ENCODE peak calls at places on chromosomes 11 and 22, in nine cellular contexts. B, A, X, S, G, V, D, H and I are unnamed samples.

GRCh38 chr11:2539761-2540520 is 95.1 kb downstream of the KCNQ1 start:
- DNase-seq in A (no peak), D (no peak), B (no peak), G (peak), X (no peak), S (peak), V (no peak), H (no peak), I (no peak)

GRCh38 chr11:5922749-5923426 is 19.2 kb upstream of the OR56A3 start:
- DNase-seq in B (no peak), S (no peak), H (no peak), D (peak), X (no peak), G (no peak), A (peak), V (peak), I (no peak)

GRCh38 chr11:43504316-43504950 is 145.7 kb downstream of the TTC17 start:
- DNase-seq in V (peak), X (no peak), D (peak), G (no peak), S (no peak), H (peak), B (no peak), A (no peak), I (no peak)

GRCh38 chr11:39365809-39366436 is 2093.5 kb downstream of the LRRC4C start:
- DNase-seq in A (no peak), B (no peak), D (no peak), S (no peak), V (peak), H (peak), X (no peak), G (no peak), I (no peak)

GRCh38 chr22:48943567-48944432 is 883.9 kb downstream of the BRD1 start:
- DNase-seq in G (no peak), S (peak), X (peak), A (no peak), V (peak), D (no peak), H (peak), B (no peak), I (peak)

GRCh38 chr11:109926941-109927340 is 166.3 kb upstream of the ZC3H12C start:
- DNase-seq in D (no peak), X (no peak), B (no peak), G (no peak), H (no peak), S (no peak), V (no peak), A (no peak), I (no peak)

GRCh38 chr11:10459029-10459970 is 4.2 kb downstream of the AMPD3 start:
- DNase-seq in B (peak), V (no peak), H (no peak), X (no peak), D (no peak), S (no peak), A (no peak), G (no peak), I (no peak)

GRCh38 chr22:25165785-25166184 is 33.9 kb upstream of the CRYBB3 start:
- DNase-seq in A (no peak), H (no peak), X (no peak), D (no peak), G (no peak), S (no peak), V (no peak), B (no peak), I (no peak)

GRCh38 chr11:133988686-133989410 is 32.1 kb upstream of the IGSF9B start:
- DNase-seq in H (no peak), D (no peak), A (no peak), B (no peak), G (peak), S (no peak), V (no peak), X (no peak), I (no peak)

GRCh38 chr11:20026629-20027545 is 133.4 kb downstream of the DBX1 start:
- DNase-seq in X (no peak), B (no peak), D (no peak), S (no peak), V (no peak), H (no peak), G (no peak), A (no peak), I (no peak)

GRCh38 chr11:110518809-110519514 is 89.2 kb downstream of the FDX1 start:
- DNase-seq in H (no peak), B (no peak), D (no peak), S (no peak), V (no peak), X (no peak), A (no peak), G (no peak), I (no peak)

GRCh38 chr11:71115770-71116434 is 136.5 kb downstream of the SHANK2 start:
- DNase-seq in H (no peak), D (no peak), G (no peak), X (no peak), A (no peak), S (no peak), B (no peak), V (no peak), I (no peak)

GRCh38 chr22:49733631-49734030 is 94.0 kb downstream of the BRD1 start:
- DNase-seq in B (no peak), S (no peak), D (no peak), G (no peak), V (no peak), X (no peak), A (no peak), H (no peak), I (no peak)

GRCh38 chr11:70016666-70017347 is 61.3 kb upstream of the ANO1 start:
- DNase-seq in A (peak), B (no peak), D (peak), G (no peak), X (no peak), V (no peak), H (no peak), S (no peak), I (no peak)

GRCh38 chr11:71298016-71298550 is 45.7 kb upstream of the SHANK2 start:
- DNase-seq in V (no peak), H (no peak), A (no peak), X (peak), D (no peak), G (no peak), S (peak), B (no peak), I (no peak)

GRCh38 chr11:62694455-62695167 is 5.3 kb upstream of the LRRN4CL start:
- DNase-seq in D (peak), B (peak), H (peak), V (peak), X (peak), G (peak), A (no peak), S (peak), I (peak)

GRCh38 chr22:36409911-36410756 is 22.4 kb upstream of the MYH9 start:
- DNase-seq in A (peak), G (peak), H (peak), X (peak), S (peak), B (peak), D (peak), V (no peak), I (peak)

GRCh38 chr11:66891849-66892660 is 35.2 kb downstream of the LRFN4 start:
- DNase-seq in B (no peak), X (peak), A (peak), D (peak), V (peak), S (no peak), G (no peak), H (peak), I (peak)

GRCh38 chr11:35655856-35656255 is 6.7 kb upstream of the TRIM44 start:
- DNase-seq in V (no peak), B (no peak), D (no peak), G (no peak), A (no peak), H (no peak), S (no peak), X (no peak), I (no peak)

GRCh38 chr11:121226415-121227263 is 65.9 kb upstream of the SC5D start:
- DNase-seq in G (no peak), X (no peak), H (no peak), S (no peak), V (no peak), B (no peak), A (no peak), D (peak), I (no peak)

GRCh38 chr11:121235057-121235456 is 57.5 kb upstream of the SC5D start:
- DNase-seq in X (no peak), D (no peak), H (no peak), S (no peak), A (no peak), V (no peak), B (no peak), G (no peak), I (no peak)

GRCh38 chr11:121236115-121237001 is 56.2 kb upstream of the SC5D start:
- DNase-seq in H (peak), A (no peak), X (no peak), D (no peak), B (no peak), V (no peak), G (no peak), S (no peak), I (no peak)

GRCh38 chr11:121229495-121229894 is 63.1 kb upstream of the SC5D start:
- DNase-seq in G (no peak), S (no peak), B (no peak), H (no peak), X (no peak), V (no peak), D (no peak), A (no peak), I (no peak)

GRCh38 chr11:121231576-121232278 is 60.8 kb upstream of the SC5D start:
- DNase-seq in X (peak), D (no peak), H (no peak), G (no peak), V (no peak), S (no peak), B (no peak), A (no peak), I (no peak)
- H3K27ac ChIP-seq in X (no peak), D (no peak), H (no peak), G (peak), V (no peak), S (no peak), B (no peak), A (no peak), I (no peak)

GRCh38 chr22:29337631-29338284 is 22.3 kb upstream of the RASL10A start:
- DNase-seq in B (no peak), S (no peak), V (no peak), G (no peak), D (no peak), H (no peak), A (no peak), X (no peak), I (no peak)
- H3K27ac ChIP-seq in B (no peak), S (no peak), V (no peak), G (peak), D (no peak), H (no peak), A (no peak), X (no peak), I (no peak)

GRCh38 chr22:39965749-39966148 is 5.6 kb downstream of the TMA7B start:
- DNase-seq in D (no peak), A (no peak), X (no peak), V (no peak), G (no peak), H (no peak), S (no peak), B (no peak), I (no peak)

GRCh38 chr22:39958916-39959639 is 1.1 kb upstream of the TMA7B start:
- DNase-seq in G (no peak), D (no peak), S (no peak), V (no peak), B (no peak), A (no peak), H (no peak), X (no peak), I (no peak)

GRCh38 chr22:39959640-39960447 is at the start of gene TMA7B:
- DNase-seq in G (no peak), H (peak), B (peak), X (no peak), D (no peak), A (no peak), V (peak), S (no peak), I (no peak)

GRCh38 chr22:39960791-39961746 is 872 bp downstream of the TMA7B start:
- DNase-seq in B (peak), H (no peak), D (no peak), A (no peak), X (no peak), G (no peak), S (no peak), V (no peak), I (no peak)

DNA sequence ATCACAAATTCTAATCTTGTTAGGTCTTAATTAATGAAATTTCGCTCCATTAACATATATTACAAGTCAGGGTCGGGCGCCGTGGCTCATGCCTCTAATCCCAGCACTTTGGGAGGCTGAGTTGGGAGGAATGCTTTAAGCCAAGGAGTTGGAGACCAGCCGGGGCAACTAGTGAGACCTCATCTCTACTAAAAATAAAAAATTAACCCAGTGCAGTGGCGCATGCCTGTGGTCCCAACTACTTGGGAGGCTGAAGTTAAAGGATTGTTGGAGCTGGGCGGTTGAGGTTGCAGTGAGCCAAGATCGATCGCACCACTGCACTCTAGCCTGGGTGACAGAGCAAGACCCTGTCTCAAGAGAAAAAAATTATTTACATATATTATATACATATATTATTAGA is 1.9 kb downstream of the TMA7B start:
- DNase-seq in G (no peak), A (no peak), S (no peak), V (no peak), H (no peak), X (no peak), B (no peak), D (no peak), I (no peak)
- H3K27ac ChIP-seq in G (no peak), A (peak), S (no peak), V (no peak), H (no peak), X (no peak), B (peak), D (no peak), I (no peak)

GRCh38 chr22:39469681-39470461 is 13.1 kb downstream of the MGAT3 start:
- DNase-seq in G (no peak), A (no peak), X (peak), H (no peak), D (no peak), S (no peak), B (no peak), V (no peak), I (no peak)

GRCh38 chr22:39467390-39467901 is 10.6 kb downstream of the MGAT3 start:
- DNase-seq in D (no peak), A (no peak), S (no peak), H (no peak), B (no peak), X (no peak), V (no peak), G (no peak), I (no peak)

GRCh38 chr22:39470462-39471335 is 13.9 kb downstream of the MGAT3 start:
- DNase-seq in X (no peak), B (no peak), S (no peak), D (no peak), A (no peak), V (no peak), H (no peak), G (no peak), I (no peak)

GRCh38 chr22:39468487-39469325 is 11.9 kb downstream of the MGAT3 start:
- DNase-seq in B (no peak), A (no peak), G (no peak), H (no peak), X (no peak), S (no peak), D (no peak), V (no peak), I (no peak)

GRCh38 chr22:39469326-39469680 is 12.5 kb downstream of the MGAT3 start:
- DNase-seq in G (no peak), S (no peak), D (no peak), A (no peak), H (no peak), V (no peak), X (no peak), B (no peak), I (no peak)
- H3K27ac ChIP-seq in G (peak), S (peak), D (no peak), A (no peak), H (no peak), V (no peak), X (no peak), B (no peak), I (no peak)